ENCODE peak calls at places on chromosomes 12 and 14, in five cellular contexts. T is endothelial cell of umbilical vein, J is hepatocyte, H is MM.1S, P is GM12878. W is an unnamed sample. For H3K79me2, the result is how much of the 10 kb centered on the place peaks cover.

GRCh38 chr14:31781578-31781977 is 220.4 kb downstream of the NUBPL start:
- DNase-seq in T (no peak), J (no peak), H (no peak), P (no peak), W (no peak)

GRCh38 chr12:95574799-95575452 is 23.6 kb upstream of the USP44 start:
- DNase-seq in T (peak), J (peak), H (no peak), P (no peak), W (peak)

GRCh38 chr12:80589091-80589490 is 118.3 kb upstream of the MYF6 start:
- DNase-seq in T (no peak), J (no peak), H (no peak), P (no peak), W (no peak)

GRCh38 chr12:12927211-12928079 is 24.5 kb downstream of the GPRC5D start:
- DNase-seq in T (peak), J (no peak), H (no peak), P (peak), W (no peak)

GRCh38 chr14:66038214-66038977 is 447.8 kb upstream of the CCDC196 start:
- DNase-seq in T (no peak), J (peak), H (no peak), P (no peak), W (no peak)

GRCh38 chr12:11701398-11701797 is 51.9 kb downstream of the ETV6 start:
- DNase-seq in T (peak), J (no peak), H (no peak), P (no peak), W (no peak)

GRCh38 chr12:80807640-80808288 is 91.1 kb downstream of the MYF5 start:
- DNase-seq in T (no peak), J (no peak), H (no peak), P (peak), W (no peak)

GRCh38 chr14:63875311-63875710 is 22.5 kb downstream of the SYNE2 start:
- DNase-seq in T (peak), J (no peak), H (no peak), P (no peak), W (no peak)

GRCh38 chr14:61609143-61609851 is 86.0 kb upstream of the HIF1A start:
- DNase-seq in T (peak), J (no peak), H (no peak), P (no peak), W (peak)

GRCh38 chr14:101193845-101194355 is 290.4 kb upstream of the RTL1 start:
- DNase-seq in T (no peak), J (no peak), H (no peak), P (no peak), W (no peak)

GRCh38 chr14:88468396-88468795 is 82.9 kb downstream of the SPATA7 start:
- DNase-seq in T (peak), J (no peak), H (no peak), P (no peak), W (no peak)

GRCh38 chr12:25332143-25332542 is 81.4 kb upstream of the KRAS start:
- DNase-seq in T (no peak), J (no peak), H (peak), P (no peak), W (no peak)

GRCh38 chr14:76203086-76204001 is 51.6 kb downstream of the GPATCH2L start:
- DNase-seq in T (peak), J (peak), H (no peak), P (peak), W (no peak)

GRCh38 chr12:27018071-27018470 is 3.9 kb upstream of the TM7SF3 start:
- DNase-seq in T (no peak), J (no peak), H (no peak), P (no peak), W (no peak)

GRCh38 chr12:76984566-76984965 is 80.8 kb downstream of the E2F7 start:
- DNase-seq in T (no peak), J (no peak), H (no peak), P (no peak), W (no peak)

GRCh38 chr12:32198555-32198954 is 91.9 kb downstream of the BICD1 start:
- DNase-seq in T (peak), J (no peak), H (no peak), P (no peak), W (no peak)

GRCh38 chr14:73591690-73592448 is at the start of gene ACOT4:
- DNase-seq in T (no peak), J (peak), H (no peak), P (no peak), W (peak)

GRCh38 chr14:21191809-21192446 is 36.1 kb upstream of the OR5AU1 start:
- DNase-seq in T (no peak), J (peak), H (peak), P (no peak), W (peak)

DNA sequence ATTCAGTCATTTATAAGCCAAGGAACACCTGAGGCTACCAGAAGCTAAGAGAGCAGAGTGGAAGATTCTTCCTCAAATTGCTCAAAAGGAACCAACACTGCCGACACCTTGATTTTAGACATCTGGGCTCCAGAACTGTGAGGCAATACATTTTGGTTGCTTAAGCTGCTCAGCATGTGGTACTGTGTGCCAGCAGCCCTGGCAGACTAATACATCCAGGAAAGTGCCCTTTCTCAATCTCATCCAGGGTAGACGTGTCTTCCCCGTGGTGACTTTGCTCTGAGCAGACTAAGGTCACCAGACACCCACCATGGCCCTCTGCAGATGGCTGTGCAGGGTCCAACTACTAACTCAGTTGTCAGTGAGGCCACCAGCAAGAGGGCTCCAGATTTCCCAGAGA is 122.8 kb downstream of the VRK1 start:
- DNase-seq in T (no peak), J (no peak), H (no peak), P (no peak), W (no peak)
- H3K79me2 ChIP-seq in T (under half), J (under half), H (under half), P (under half), W (under half)

GRCh38 chr12:52790427-52791270 is 5.3 kb downstream of the KRT3 start:
- DNase-seq in T (no peak), J (no peak), H (no peak), P (no peak), W (no peak)

GRCh38 chr12:52788111-52788875 is 7.6 kb downstream of the KRT3 start:
- DNase-seq in T (no peak), J (no peak), H (no peak), P (no peak), W (no peak)

GRCh38 chr12:52788876-52789636 is 6.9 kb downstream of the KRT3 start:
- DNase-seq in T (no peak), J (no peak), H (no peak), P (no peak), W (no peak)

GRCh38 chr12:52791271-52792184 is 4.4 kb downstream of the KRT3 start:
- DNase-seq in T (no peak), J (no peak), H (no peak), P (no peak), W (no peak)

GRCh38 chr12:52789637-52790426 is 6.1 kb downstream of the KRT3 start:
- DNase-seq in T (no peak), J (no peak), H (no peak), P (no peak), W (no peak)
- TF ChIP-seq EZH2 in T (no peak), J (no peak), H (no peak), P (no peak), W (no peak)

DNA sequence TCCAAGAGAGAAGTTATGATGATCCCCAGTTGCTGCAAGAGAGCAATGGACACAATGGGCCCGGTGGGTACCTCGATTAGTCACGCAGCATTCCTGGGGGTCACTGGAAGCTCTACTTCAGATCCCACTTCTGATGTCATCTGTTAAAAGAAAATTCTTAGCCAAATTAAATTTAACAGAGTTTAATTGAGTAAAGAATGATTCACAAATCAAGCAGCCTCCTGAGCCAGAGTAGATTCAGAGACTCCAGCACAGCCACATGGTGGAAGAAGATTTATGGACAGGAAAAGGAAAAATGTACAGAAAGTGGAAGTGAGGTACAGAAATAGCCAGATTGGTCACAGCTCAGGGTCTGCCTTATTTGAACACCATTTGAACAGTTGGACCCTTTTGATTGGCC is 107.5 kb downstream of the SPTSSA start:
- DNase-seq in T (no peak), J (no peak), H (no peak), P (no peak), W (no peak)
- H2AFZ ChIP-seq in T (no peak), J (no peak), H (no peak), P (no peak), W (no peak)

DNA sequence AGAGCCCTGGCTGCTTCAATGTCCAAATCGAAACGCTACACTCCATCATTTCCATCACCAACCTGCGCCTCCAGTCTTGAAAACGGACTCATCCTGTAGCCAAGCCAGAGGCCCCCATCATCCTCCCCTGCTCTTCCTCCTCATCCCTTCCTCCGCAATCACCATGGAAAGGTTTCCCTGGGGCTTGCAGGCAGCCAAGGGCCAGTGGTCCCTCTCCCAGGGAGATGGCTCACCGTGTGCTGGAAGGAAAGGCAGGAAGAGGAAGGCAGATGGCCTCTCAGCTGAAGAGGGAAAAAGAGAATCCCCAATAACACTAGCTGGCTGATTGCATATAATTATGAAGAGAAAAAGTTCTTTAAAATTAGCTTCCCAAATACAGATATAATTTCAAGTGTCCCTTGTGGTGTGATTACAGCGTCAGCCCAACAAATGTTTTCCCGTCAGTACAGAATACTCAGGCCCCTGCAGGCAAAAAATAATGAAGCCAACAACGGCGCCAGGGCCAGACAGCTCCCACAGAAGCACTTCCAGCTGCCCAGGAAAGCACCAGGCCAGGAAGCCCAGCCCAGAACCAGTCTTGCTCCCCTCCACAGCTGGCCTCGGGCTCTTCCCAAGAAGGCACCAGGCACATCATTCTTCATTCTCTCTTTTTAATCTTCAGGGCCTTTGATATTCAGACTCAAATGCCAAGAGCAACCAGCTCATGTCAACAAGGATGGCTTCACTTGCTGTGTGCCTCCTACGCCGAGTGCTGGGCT is 24.7 kb downstream of the ITPK1 start:
- DNase-seq in T (no peak), J (no peak), H (no peak), P (no peak), W (no peak)
- H3K79me2 ChIP-seq in T (under half), J (half or more), H (under half), P (under half), W (half or more)

GRCh38 chr14:28756896-28757570 is 9.6 kb upstream of the FOXG1 start:
- DNase-seq in T (peak), J (peak), H (no peak), P (no peak), W (peak)

GRCh38 chr14:28754209-28754985 is 12.2 kb upstream of the FOXG1 start:
- DNase-seq in T (peak), J (peak), H (peak), P (peak), W (peak)

GRCh38 chr14:28757790-28758189 is 8.8 kb upstream of the FOXG1 start:
- DNase-seq in T (no peak), J (no peak), H (no peak), P (no peak), W (no peak)

GRCh38 chr14:28755930-28756895 is 10.4 kb upstream of the FOXG1 start:
- DNase-seq in T (no peak), J (no peak), H (no peak), P (no peak), W (peak)

DNA sequence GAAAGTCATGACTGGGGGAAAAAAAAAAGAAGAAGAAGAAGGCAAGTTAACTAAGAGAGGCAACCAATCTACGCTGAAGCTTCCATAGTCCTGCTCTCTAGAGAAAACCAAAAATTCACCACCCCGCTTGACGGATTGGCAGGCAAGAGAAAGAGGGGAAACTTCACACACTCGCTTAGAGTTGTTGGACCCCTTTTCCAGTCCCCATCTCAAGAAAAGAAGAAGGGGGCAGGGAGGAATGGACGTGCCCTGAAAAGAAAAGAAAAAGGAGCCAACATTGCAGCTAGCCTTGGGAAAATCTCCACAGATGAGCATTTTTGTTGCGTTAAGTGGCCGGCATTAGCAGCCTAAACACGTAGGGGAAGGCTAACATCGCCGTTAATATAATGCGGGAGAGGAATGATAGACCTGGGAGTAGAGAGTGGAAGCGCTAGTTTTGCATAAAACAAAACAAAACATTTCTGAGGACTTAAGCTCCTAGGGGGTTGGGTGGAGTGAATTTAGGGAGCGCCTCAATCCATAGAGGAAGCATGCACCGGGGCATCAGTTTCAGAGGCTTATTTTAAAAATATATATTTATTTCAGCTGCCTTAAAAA is 11.3 kb upstream of the FOXG1 start:
- DNase-seq in T (no peak), J (no peak), H (no peak), P (no peak), W (no peak)
- TF ChIP-seq EZH2 in T (no peak), J (peak), H (no peak), P (no peak), W (peak)

DNA sequence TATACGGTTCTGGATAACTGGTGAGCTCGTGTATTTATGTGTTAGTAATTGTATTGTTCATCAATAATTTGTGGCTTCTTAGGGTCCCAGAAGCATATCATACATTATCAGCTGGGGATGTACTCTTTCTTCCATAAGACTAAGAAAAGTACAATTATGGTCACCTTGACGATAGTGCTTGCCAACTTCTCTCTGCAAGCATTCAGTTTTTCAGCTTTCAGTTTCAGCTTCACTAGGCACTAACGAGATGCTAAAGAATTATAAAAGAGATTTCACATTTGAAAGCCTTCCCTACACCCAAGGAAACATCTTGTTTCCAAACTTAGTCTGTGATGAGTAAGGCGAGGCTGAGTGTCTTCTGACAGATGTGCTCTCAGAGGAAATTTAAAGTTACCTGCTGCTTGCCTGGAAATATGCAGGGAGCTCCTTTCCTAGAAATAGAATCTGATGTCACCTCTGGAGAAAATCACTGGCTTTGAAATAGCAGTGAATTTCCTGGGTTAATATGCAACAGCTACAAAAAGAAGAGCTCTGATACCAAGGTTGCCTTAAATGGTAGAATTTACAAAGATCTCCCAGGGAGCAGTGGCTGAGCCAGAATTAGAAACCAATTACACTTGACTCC is 1419.9 kb upstream of the TMEM132C start:
- DNase-seq in T (no peak), J (no peak), H (peak), P (no peak), W (no peak)
- H2AFZ ChIP-seq in T (no peak), J (no peak), H (peak), P (no peak), W (no peak)